ENCODE peak calls at places on chromosomes 12 and 14, in five cellular contexts. U is progenitor cell of endocrine pancreas, G is ureter, X is RPMI7951, I is mesenteric fat pad. D is an unnamed sample.

GRCh38 chr14:95979339-95980042 is 59.7 kb upstream of the C14orf132 start:
- DNase-seq in U (no peak), G (no peak), X (peak), I (no peak), D (no peak)

GRCh38 chr12:109770861-109771670 is 57.4 kb downstream of the FAM222A start:
- DNase-seq in U (no peak), G (peak), X (no peak), I (peak), D (no peak)

GRCh38 chr12:1791104-1791927 is 29.0 kb upstream of the LRTM2 start:
- DNase-seq in U (no peak), G (no peak), X (peak), I (no peak), D (no peak)

GRCh38 chr12:132651444-132652100 is 33.0 kb downstream of the P2RX2 start:
- DNase-seq in U (no peak), G (no peak), X (no peak), I (no peak), D (no peak)

GRCh38 chr14:53979747-53980642 is 23.4 kb upstream of the BMP4 start:
- DNase-seq in U (no peak), G (no peak), X (peak), I (no peak), D (no peak)

GRCh38 chr14:52354257-52354656 is 40.1 kb downstream of the PTGER2 start:
- DNase-seq in U (no peak), G (no peak), X (no peak), I (no peak), D (no peak)

GRCh38 chr14:22155582-22155981 is 433.4 kb downstream of the DAD1 start:
- DNase-seq in U (no peak), G (no peak), X (no peak), I (no peak), D (no peak)

GRCh38 chr14:24080142-24080530 is 8.8 kb downstream of the CPNE6 start:
- DNase-seq in U (no peak), G (no peak), X (no peak), I (no peak), D (no peak)

GRCh38 chr12:100842156-100842555 is 47.6 kb downstream of the ANO4 start:
- DNase-seq in U (no peak), G (no peak), X (no peak), I (no peak), D (no peak)

GRCh38 chr14:23183479-23183878 is at the start of gene SLC7A8:
- DNase-seq in U (peak), G (peak), X (no peak), I (no peak), D (no peak)

GRCh38 chr12:26150737-26151450 is 26.1 kb upstream of the BHLHE41 start:
- DNase-seq in U (no peak), G (no peak), X (peak), I (no peak), D (no peak)

GRCh38 chr12:16229676-16230075 is 47.8 kb downstream of the SLC15A5 start:
- DNase-seq in U (no peak), G (no peak), X (no peak), I (no peak), D (no peak)

GRCh38 chr14:51845811-51846210 is 14.6 kb upstream of the GNG2 start:
- DNase-seq in U (no peak), G (no peak), X (no peak), I (no peak), D (no peak)

GRCh38 chr12:49963976-49964815 is 2.5 kb downstream of the AQP5 start:
- DNase-seq in U (no peak), G (no peak), X (no peak), I (no peak), D (no peak)

GRCh38 chr12:119938049-119938667 is 50.9 kb upstream of the BICDL1 start:
- DNase-seq in U (peak), G (peak), X (peak), I (no peak), D (peak)

GRCh38 chr12:43965899-43966298 is 130.0 kb downstream of the TMEM117 start:
- DNase-seq in U (no peak), G (no peak), X (no peak), I (no peak), D (no peak)

GRCh38 chr14:35339761-35340406 is 47.7 kb downstream of the PSMA6 start:
- DNase-seq in U (no peak), G (no peak), X (no peak), I (peak), D (no peak)